ENCODE peak calls at places on chromosome 13, in seven cellular contexts. D, W, H, L, G, Y and N are unnamed samples.

GRCh38 chr13:104553156-104553555 is 1486.9 kb upstream of the SLC10A2 start:
- DNase-seq in D (no peak), W (no peak), H (no peak), L (no peak), G (no peak), Y (no peak), N (no peak)

GRCh38 chr13:26727633-26728032 is 33.0 kb downstream of the GPR12 start:
- DNase-seq in D (no peak), W (no peak), H (no peak), L (no peak), G (no peak), Y (no peak), N (no peak)

GRCh38 chr13:61880576-61881283 is 465.1 kb upstream of the PCDH20 start:
- DNase-seq in D (no peak), W (no peak), H (no peak), L (no peak), G (peak; percentile 51), Y (peak; percentile 44), N (peak; percentile 2)

GRCh38 chr13:26558074-26558805 is 757 bp downstream of the WASF3 start:
- DNase-seq in D (no peak), W (peak; percentile 3), H (no peak), L (peak; percentile 26), G (no peak), Y (peak; percentile 15), N (no peak)

GRCh38 chr13:101661839-101662238 is 209.4 kb downstream of the ITGBL1 start:
- DNase-seq in D (no peak), W (no peak), H (no peak), L (no peak), G (no peak), Y (no peak), N (no peak)

GRCh38 chr13:51341804-51342203 is 2.3 kb downstream of the SERPINE3 start:
- DNase-seq in D (no peak), W (no peak), H (no peak), L (no peak), G (no peak), Y (no peak), N (no peak)

GRCh38 chr13:22012676-22013075 is 341.8 kb downstream of the FGF9 start:
- DNase-seq in D (no peak), W (no peak), H (no peak), L (no peak), G (no peak), Y (no peak), N (no peak)

GRCh38 chr13:40974460-40975407 is 44.4 kb downstream of the ELF1 start:
- DNase-seq in D (peak; percentile 20), W (peak; percentile 30), H (no peak), L (peak; percentile 42), G (peak; percentile 78), Y (no peak), N (peak; percentile 53)

GRCh38 chr13:108897955-108898354 is 268.5 kb downstream of the MYO16 start:
- DNase-seq in D (no peak), W (no peak), H (no peak), L (peak; percentile 5), G (no peak), Y (no peak), N (peak; percentile 64)

GRCh38 chr13:104773775-104774174 is 1707.6 kb upstream of the SLC10A2 start:
- DNase-seq in D (no peak), W (no peak), H (peak; percentile 21), L (peak; percentile 19), G (peak; percentile 58), Y (no peak), N (no peak)

GRCh38 chr13:33728271-33729037 is 89.5 kb upstream of the RFC3 start:
- DNase-seq in D (peak; percentile 8), W (no peak), H (no peak), L (peak; percentile 8), G (peak; percentile 94), Y (no peak), N (no peak)

GRCh38 chr13:43171489-43171888 is 148.1 kb downstream of the DNAJC15 start:
- DNase-seq in D (no peak), W (no peak), H (no peak), L (no peak), G (no peak), Y (no peak), N (no peak)

GRCh38 chr13:28410096-28410495 is 84.8 kb downstream of the FLT1 start:
- DNase-seq in D (no peak), W (no peak), H (no peak), L (no peak), G (no peak), Y (no peak), N (no peak)

GRCh38 chr13:46605824-46606554 is 53.0 kb downstream of the LRCH1 start:
- DNase-seq in D (no peak), W (no peak), H (no peak), L (no peak), G (peak; percentile 75), Y (no peak), N (no peak)

GRCh38 chr13:24627090-24627714 is 53.0 kb upstream of the ATP12A start:
- DNase-seq in D (no peak), W (no peak), H (no peak), L (peak; percentile 29), G (no peak), Y (peak; percentile 88), N (no peak)

GRCh38 chr13:37446503-37446902 is 152.1 kb downstream of the POSTN start:
- DNase-seq in D (no peak), W (no peak), H (peak; percentile 70), L (peak; percentile 97), G (no peak), Y (no peak), N (no peak)

GRCh38 chr13:112774829-112775565 is 85.2 kb downstream of the ATP11A start:
- DNase-seq in D (no peak), W (no peak), H (no peak), L (no peak), G (no peak), Y (no peak), N (no peak)

GRCh38 chr13:113106053-113106452 is 462 bp downstream of the F7 start:
- DNase-seq in D (no peak), W (no peak), H (no peak), L (no peak), G (no peak), Y (no peak), N (no peak)

DNA sequence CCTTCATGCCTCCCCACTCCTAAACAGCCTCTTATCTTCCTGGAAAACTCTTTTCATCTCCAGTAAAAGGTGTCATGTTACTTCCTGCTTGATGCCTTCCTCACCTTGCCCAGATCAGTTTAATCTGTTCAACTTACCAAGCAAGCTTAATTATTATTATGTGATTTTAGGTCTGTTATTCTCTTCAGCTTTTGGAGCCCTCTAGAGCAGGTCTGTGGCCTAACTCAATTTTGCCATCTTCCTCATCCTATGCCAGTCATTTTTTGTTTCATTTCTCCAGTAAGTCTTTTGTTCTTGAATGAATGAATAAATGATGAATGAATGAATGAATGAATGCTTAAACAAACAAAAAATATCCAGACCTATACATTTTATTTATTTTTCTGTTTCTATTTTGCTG is 528.3 kb downstream of the DCT start:
- DNase-seq in D (no peak), W (no peak), H (no peak), L (peak; percentile 18), G (no peak), Y (no peak), N (no peak)
- TF ChIP-seq CTCF in D (no peak), W (no peak), H (peak; percentile 34), L (peak; percentile 42), G (no peak), Y (no peak), N (no peak)

GRCh38 chr13:85896516-85897450 is 97.6 kb upstream of the SLITRK6 start:
- DNase-seq in D (no peak), W (no peak), H (no peak), L (no peak), G (no peak), Y (no peak), N (no peak)
- TF ChIP-seq CTCF in D (peak; percentile 14), W (no peak), H (peak; percentile 43), L (no peak), G (no peak), Y (peak; percentile 18), N (no peak)

DNA sequence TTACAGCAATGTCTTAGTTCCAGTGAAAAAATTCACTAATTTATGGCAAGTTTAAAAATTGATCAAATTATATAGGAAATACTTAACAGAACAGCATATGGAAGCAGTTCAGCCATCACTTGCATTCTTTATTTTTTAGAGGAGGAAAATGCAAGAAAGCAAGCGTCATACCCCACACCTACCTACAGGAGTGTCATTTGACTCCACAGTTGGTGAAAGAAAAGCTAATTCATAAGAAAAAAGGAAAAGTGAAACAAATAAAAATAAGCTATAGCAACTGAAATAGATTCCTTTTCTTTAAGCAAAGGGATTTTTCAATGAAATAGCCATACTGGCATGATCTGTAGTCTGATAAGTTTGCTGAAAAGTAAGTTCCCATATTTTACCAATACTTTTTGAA is 111.0 kb downstream of the DOCK9 start:
- DNase-seq in D (no peak), W (no peak), H (no peak), L (no peak), G (no peak), Y (no peak), N (no peak)
- TF ChIP-seq CTCF in D (peak; percentile 11), W (no peak), H (peak; percentile 9), L (peak; percentile 18), G (no peak), Y (no peak), N (no peak)

DNA sequence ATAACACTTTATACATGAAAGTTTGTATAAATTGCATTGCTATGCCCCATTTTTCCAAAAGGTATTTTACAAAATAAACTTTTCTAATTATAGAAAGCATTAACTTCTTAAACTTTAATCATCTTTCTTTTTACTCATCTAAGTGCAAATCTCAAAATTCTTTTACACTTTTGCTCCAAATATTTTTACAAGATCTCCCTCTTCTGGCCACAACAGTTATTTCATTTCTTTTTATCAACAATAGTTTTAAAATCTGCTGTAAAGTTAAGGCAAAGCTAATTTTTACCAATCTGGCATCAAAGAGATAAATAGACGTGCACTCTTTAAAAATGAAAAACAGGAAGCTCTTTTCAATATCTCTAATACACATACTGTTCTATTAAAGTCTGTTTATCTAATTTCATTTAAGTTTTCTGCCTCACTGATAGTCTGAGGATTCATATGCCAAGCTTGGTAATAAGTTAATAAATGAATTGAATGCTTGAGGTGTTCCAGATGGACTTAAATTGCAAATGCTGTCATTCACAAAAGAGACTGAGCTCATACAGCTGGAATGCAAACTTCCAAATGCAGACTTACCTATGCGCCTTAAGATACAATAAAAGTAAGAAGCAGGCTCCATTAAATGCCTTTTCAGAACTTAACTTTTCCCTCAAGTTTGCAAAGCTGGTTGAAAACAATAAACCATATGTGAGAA is 583.0 kb upstream of the ATXN8OS start:
- DNase-seq in D (no peak), W (no peak), H (no peak), L (no peak), G (no peak), Y (no peak), N (no peak)
- TF ChIP-seq CTCF in D (peak; percentile 5), W (no peak), H (no peak), L (no peak), G (peak; percentile 2), Y (no peak), N (no peak)